ENCODE peak calls at places on chromosomes 16 and 17, in five cellular contexts. J is B cell, K is neuronal stem cell, T is T follicular helper cell, A is IMR-90. Z is an unnamed sample.
A peak's percentile ranks its signal among the peaks of the same experiment; 100 is the strongest.

GRCh38 chr17:38428150-38428642 is at the start of gene ARHGAP23:
- DNase-seq in J (peak; percentile 87), K (no peak), T (peak; percentile 14), A (peak; percentile 72), Z (no peak)

GRCh38 chr17:19386974-19387920 is at the start of gene MFAP4:
- DNase-seq in J (no peak), K (no peak), T (no peak), A (peak; percentile 90), Z (no peak)

GRCh38 chr17:62935481-62935880 is 30.6 kb upstream of the TANC2 start:
- DNase-seq in J (no peak), K (no peak), T (no peak), A (no peak), Z (no peak)

GRCh38 chr17:3903051-3903825 is 10.4 kb upstream of the CAMKK1 start:
- DNase-seq in J (no peak), K (no peak), T (no peak), A (no peak), Z (no peak)

GRCh38 chr16:29837833-29838232 is 17.6 kb downstream of the MVP start:
- DNase-seq in J (no peak), K (no peak), T (no peak), A (peak; percentile 67), Z (no peak)

GRCh38 chr16:70738083-70738977 is 52.5 kb upstream of the MTSS2 start:
- DNase-seq in J (no peak), K (no peak), T (no peak), A (peak; percentile 93), Z (no peak)

GRCh38 chr17:70891301-70891700 is 722.0 kb downstream of the KCNJ2 start:
- DNase-seq in J (no peak), K (no peak), T (no peak), A (no peak), Z (no peak)

GRCh38 chr17:78399028-78399692 is 20.7 kb downstream of the PGS1 start:
- DNase-seq in J (no peak), K (no peak), T (no peak), A (no peak), Z (no peak)

GRCh38 chr17:40699359-40699758 is 4.2 kb downstream of the KRT24 start:
- DNase-seq in J (no peak), K (no peak), T (no peak), A (no peak), Z (no peak)

GRCh38 chr17:56983380-56983779 is 5.4 kb downstream of the SCPEP1 start:
- DNase-seq in J (no peak), K (no peak), T (no peak), A (no peak), Z (no peak)

GRCh38 chr17:66485272-66485947 is 183.0 kb downstream of the PRKCA start:
- DNase-seq in J (no peak), K (no peak), T (no peak), A (no peak), Z (no peak)

GRCh38 chr16:12426122-12426521 is 377.6 kb downstream of the CPPED1 start:
- DNase-seq in J (no peak), K (peak; percentile 12), T (no peak), A (peak; percentile 26), Z (no peak)

GRCh38 chr16:88872650-88873331 is 6.3 kb upstream of the PABPN1L start:
- DNase-seq in J (no peak), K (no peak), T (no peak), A (no peak), Z (no peak)

GRCh38 chr17:37720989-37721388 is 23.9 kb downstream of the HNF1B start:
- DNase-seq in J (no peak), K (no peak), T (no peak), A (no peak), Z (no peak)

GRCh38 chr16:15502041-15502725 is 67.8 kb downstream of the BMERB1 start:
- DNase-seq in J (no peak), K (no peak), T (no peak), A (peak; percentile 96), Z (no peak)

GRCh38 chr16:57688987-57689771 is 5.4 kb upstream of the DRC7 start:
- DNase-seq in J (no peak), K (no peak), T (no peak), A (no peak), Z (no peak)

GRCh38 chr16:30740364-30741251 is 7.6 kb upstream of the PHKG2 start:
- DNase-seq in J (no peak), K (no peak), T (no peak), A (peak; percentile 55), Z (no peak)

GRCh38 chr17:55462711-55463110 is 41.1 kb upstream of the MMD start:
- DNase-seq in J (no peak), K (no peak), T (no peak), A (no peak), Z (no peak)

GRCh38 chr16:50303605-50304466 is 37.5 kb downstream of the ADCY7 start:
- DNase-seq in J (peak; percentile 23), K (no peak), T (no peak), A (peak; percentile 70), Z (no peak)

GRCh38 chr17:57584050-57584551 is 161.0 kb downstream of the CCDC182 start:
- DNase-seq in J (no peak), K (no peak), T (no peak), A (no peak), Z (no peak)

GRCh38 chr17:80545499-80545826 is 825 bp downstream of the RPTOR start:
- DNase-seq in J (no peak), K (no peak), T (no peak), A (no peak), Z (no peak)

GRCh38 chr16:81836279-81837054 is 57.4 kb downstream of the PLCG2 start:
- DNase-seq in J (peak; percentile 49), K (no peak), T (no peak), A (no peak), Z (peak; percentile 70)

GRCh38 chr16:76729525-76729924 is 452.3 kb downstream of the CNTNAP4 start:
- DNase-seq in J (no peak), K (no peak), T (no peak), A (no peak), Z (no peak)

GRCh38 chr16:29821663-29822115 is 1.4 kb downstream of the MVP start:
- DNase-seq in J (no peak), K (no peak), T (no peak), A (peak; percentile 79), Z (no peak)

GRCh38 chr16:17070882-17071592 is 399.7 kb downstream of the XYLT1 start:
- DNase-seq in J (peak; percentile 71), K (peak; percentile 47), T (peak; percentile 88), A (no peak), Z (peak; percentile 78)

GRCh38 chr17:31596382-31597323 is 205.2 kb downstream of the RAB11FIP4 start:
- DNase-seq in J (peak; percentile 75), K (no peak), T (no peak), A (peak; percentile 98), Z (peak; percentile 81)

Z was measured in GM06990.